ENCODE peak calls at places on chromosomes 6 and 20, in seven cellular contexts. One of them, this sample, is unnamed.

GRCh38 chr6:138682722-138683521 is 90.6 kb upstream of the CCDC28A start:
- DNase-seq in K562: peak
- DNase-seq in SK-N-SH: no peak
- DNase-seq in GM12878: no peak
- DNase-seq in HCT116: no peak
- DNase-seq in H1: no peak
- DNase-seq in HepG2: no peak
- DNase-seq in this sample: no peak

GRCh38 chr6:119957195-119957594 is 607.6 kb upstream of the MAN1A1 start:
- DNase-seq in K562: no peak
- DNase-seq in SK-N-SH: no peak
- DNase-seq in GM12878: no peak
- DNase-seq in HepG2: no peak
- DNase-seq in H1: peak
- DNase-seq in HCT116: no peak
- DNase-seq in this sample: no peak

GRCh38 chr6:92820531-92820930 is 598.8 kb downstream of the EPHA7 start:
- DNase-seq in SK-N-SH: no peak
- DNase-seq in H1: no peak
- DNase-seq in GM12878: no peak
- DNase-seq in HCT116: no peak
- DNase-seq in HepG2: no peak
- DNase-seq in K562: no peak
- DNase-seq in this sample: no peak

GRCh38 chr20:41618807-41619294 is 674 bp upstream of the CHD6 start:
- DNase-seq in K562: no peak
- DNase-seq in H1: no peak
- DNase-seq in HepG2: no peak
- DNase-seq in SK-N-SH: no peak
- DNase-seq in GM12878: no peak
- DNase-seq in HCT116: no peak
- DNase-seq in this sample: peak

GRCh38 chr6:166516256-166516655 is 70.2 kb downstream of the RAMACL start:
- DNase-seq in HCT116: no peak
- DNase-seq in H1: no peak
- DNase-seq in HepG2: no peak
- DNase-seq in SK-N-SH: no peak
- DNase-seq in GM12878: no peak
- DNase-seq in K562: no peak
- DNase-seq in this sample: no peak

GRCh38 chr6:162092816-162093502 is 634.6 kb downstream of the PRKN start:
- DNase-seq in H1: no peak
- DNase-seq in HepG2: no peak
- DNase-seq in SK-N-SH: no peak
- DNase-seq in K562: no peak
- DNase-seq in HCT116: no peak
- DNase-seq in GM12878: no peak
- DNase-seq in this sample: no peak

GRCh38 chr6:75096986-75097385 is 108.9 kb downstream of the COL12A1 start:
- DNase-seq in K562: no peak
- DNase-seq in H1: no peak
- DNase-seq in GM12878: no peak
- DNase-seq in HepG2: no peak
- DNase-seq in SK-N-SH: no peak
- DNase-seq in HCT116: no peak
- DNase-seq in this sample: no peak

GRCh38 chr6:5155901-5156300 is 70.8 kb downstream of the PPP1R3G start:
- DNase-seq in HepG2: no peak
- DNase-seq in GM12878: no peak
- DNase-seq in HCT116: no peak
- DNase-seq in H1: no peak
- DNase-seq in SK-N-SH: no peak
- DNase-seq in K562: no peak
- DNase-seq in this sample: no peak

GRCh38 chr6:129280719-129281118 is 397.8 kb downstream of the LAMA2 start:
- DNase-seq in GM12878: no peak
- DNase-seq in HCT116: no peak
- DNase-seq in SK-N-SH: no peak
- DNase-seq in HepG2: no peak
- DNase-seq in K562: no peak
- DNase-seq in H1: no peak
- DNase-seq in this sample: no peak

GRCh38 chr6:75317503-75318206 is 33.1 kb upstream of the TMEM30A start:
- DNase-seq in HCT116: no peak
- DNase-seq in HepG2: no peak
- DNase-seq in H1: no peak
- DNase-seq in GM12878: no peak
- DNase-seq in SK-N-SH: no peak
- DNase-seq in K562: no peak
- DNase-seq in this sample: no peak

GRCh38 chr6:16405349-16405865 is 167.0 kb downstream of the GMPR start:
- DNase-seq in GM12878: no peak
- DNase-seq in SK-N-SH: no peak
- DNase-seq in HepG2: no peak
- DNase-seq in K562: no peak
- DNase-seq in HCT116: no peak
- DNase-seq in H1: no peak
- DNase-seq in this sample: no peak

GRCh38 chr6:51830666-51831065 is 256.7 kb downstream of the PKHD1 start:
- DNase-seq in HepG2: no peak
- DNase-seq in SK-N-SH: no peak
- DNase-seq in HCT116: no peak
- DNase-seq in K562: no peak
- DNase-seq in GM12878: no peak
- DNase-seq in H1: no peak
- DNase-seq in this sample: no peak

GRCh38 chr6:111985202-111985731 is 68.6 kb upstream of the CCN6 start:
- DNase-seq in H1: peak
- DNase-seq in HepG2: no peak
- DNase-seq in GM12878: no peak
- DNase-seq in HCT116: peak
- DNase-seq in SK-N-SH: no peak
- DNase-seq in K562: no peak
- DNase-seq in this sample: peak

GRCh38 chr20:10040070-10040970 is 5.5 kb downstream of the ANKEF1 start:
- DNase-seq in HCT116: peak
- DNase-seq in K562: no peak
- DNase-seq in SK-N-SH: no peak
- DNase-seq in H1: no peak
- DNase-seq in GM12878: no peak
- DNase-seq in HepG2: peak
- DNase-seq in this sample: no peak

GRCh38 chr20:61949363-61949713 is 116.3 kb downstream of the TAF4 start:
- DNase-seq in SK-N-SH: no peak
- DNase-seq in K562: no peak
- DNase-seq in GM12878: no peak
- DNase-seq in HepG2: no peak
- DNase-seq in H1: no peak
- DNase-seq in HCT116: no peak
- DNase-seq in this sample: no peak

GRCh38 chr20:37971561-37972127 is 61.6 kb downstream of the TTI1 start:
- DNase-seq in GM12878: no peak
- DNase-seq in K562: no peak
- DNase-seq in SK-N-SH: no peak
- DNase-seq in HepG2: no peak
- DNase-seq in HCT116: no peak
- DNase-seq in H1: no peak
- DNase-seq in this sample: no peak

GRCh38 chr20:16350465-16350864 is 222.8 kb downstream of the KIF16B start:
- DNase-seq in HCT116: no peak
- DNase-seq in HepG2: no peak
- DNase-seq in SK-N-SH: no peak
- DNase-seq in GM12878: no peak
- DNase-seq in H1: no peak
- DNase-seq in K562: no peak
- DNase-seq in this sample: no peak

GRCh38 chr6:21189721-21190120 is 403.8 kb upstream of the SOX4 start:
- DNase-seq in SK-N-SH: no peak
- DNase-seq in HCT116: no peak
- DNase-seq in H1: no peak
- DNase-seq in HepG2: no peak
- DNase-seq in K562: no peak
- DNase-seq in GM12878: no peak
- DNase-seq in this sample: no peak

GRCh38 chr20:61253640-61254511 is 1.8 kb downstream of the CDH4 start:
- DNase-seq in H1: no peak
- DNase-seq in K562: no peak
- DNase-seq in HepG2: no peak
- DNase-seq in SK-N-SH: peak
- DNase-seq in GM12878: no peak
- DNase-seq in HCT116: no peak
- DNase-seq in this sample: no peak

GRCh38 chr20:54144847-54145246 is 28.9 kb downstream of the CYP24A1 start:
- DNase-seq in GM12878: no peak
- DNase-seq in H1: no peak
- DNase-seq in K562: no peak
- DNase-seq in HepG2: no peak
- DNase-seq in HCT116: no peak
- DNase-seq in SK-N-SH: no peak
- DNase-seq in this sample: no peak

GRCh38 chr6:99241905-99242534 is 107.5 kb downstream of the FAXC start:
- DNase-seq in HCT116: peak
- DNase-seq in SK-N-SH: peak
- DNase-seq in K562: peak
- DNase-seq in GM12878: no peak
- DNase-seq in HepG2: peak
- DNase-seq in H1: no peak
- DNase-seq in this sample: peak

GRCh38 chr6:15956205-15957106 is 172.4 kb upstream of the MYLIP start:
- DNase-seq in SK-N-SH: no peak
- DNase-seq in H1: no peak
- DNase-seq in GM12878: no peak
- DNase-seq in K562: no peak
- DNase-seq in HCT116: no peak
- DNase-seq in HepG2: peak
- DNase-seq in this sample: no peak

GRCh38 chr6:11605507-11605905 is 68.0 kb downstream of the TMEM170B start:
- DNase-seq in HepG2: no peak
- DNase-seq in H1: no peak
- DNase-seq in K562: no peak
- DNase-seq in SK-N-SH: no peak
- DNase-seq in HCT116: no peak
- DNase-seq in GM12878: no peak
- DNase-seq in this sample: no peak

GRCh38 chr20:61629361-61630239 is 377.5 kb downstream of the CDH4 start:
- DNase-seq in H1: no peak
- DNase-seq in HCT116: no peak
- DNase-seq in SK-N-SH: peak
- DNase-seq in GM12878: no peak
- DNase-seq in HepG2: no peak
- DNase-seq in K562: no peak
- DNase-seq in this sample: no peak

GRCh38 chr6:99802396-99803031 is 191.5 kb downstream of the MCHR2 start:
- DNase-seq in K562: no peak
- DNase-seq in HCT116: no peak
- DNase-seq in GM12878: no peak
- DNase-seq in HepG2: no peak
- DNase-seq in SK-N-SH: no peak
- DNase-seq in H1: peak
- DNase-seq in this sample: no peak

GRCh38 chr6:21003780-21004541 is 469.7 kb downstream of the CDKAL1 start:
- DNase-seq in K562: no peak
- DNase-seq in GM12878: peak
- DNase-seq in HCT116: no peak
- DNase-seq in HepG2: peak
- DNase-seq in H1: no peak
- DNase-seq in SK-N-SH: peak
- DNase-seq in this sample: no peak

GRCh38 chr6:70376628-70377027 is 36.7 kb upstream of the FAM135A start:
- DNase-seq in GM12878: no peak
- DNase-seq in HCT116: no peak
- DNase-seq in K562: no peak
- DNase-seq in HepG2: no peak
- DNase-seq in SK-N-SH: no peak
- DNase-seq in H1: no peak
- DNase-seq in this sample: no peak

GRCh38 chr6:70375882-70376281 is 37.4 kb upstream of the FAM135A start:
- DNase-seq in SK-N-SH: no peak
- DNase-seq in H1: no peak
- DNase-seq in HCT116: peak
- DNase-seq in HepG2: peak
- DNase-seq in GM12878: no peak
- DNase-seq in K562: peak
- DNase-seq in this sample: peak

GRCh38 chr6:70371454-70372105 is 41.7 kb upstream of the FAM135A start:
- DNase-seq in K562: peak
- DNase-seq in GM12878: no peak
- DNase-seq in HCT116: peak
- DNase-seq in H1: no peak
- DNase-seq in HepG2: peak
- DNase-seq in SK-N-SH: peak
- DNase-seq in this sample: peak

GRCh38 chr6:70377372-70377771 is 35.9 kb upstream of the FAM135A start:
- DNase-seq in K562: no peak
- DNase-seq in HCT116: no peak
- DNase-seq in SK-N-SH: no peak
- DNase-seq in HepG2: no peak
- DNase-seq in GM12878: no peak
- DNase-seq in H1: no peak
- DNase-seq in this sample: no peak

GRCh38 chr6:70375166-70375565 is 38.1 kb upstream of the FAM135A start:
- DNase-seq in HepG2: no peak
- DNase-seq in K562: no peak
- DNase-seq in SK-N-SH: no peak
- DNase-seq in GM12878: no peak
- DNase-seq in HCT116: no peak
- DNase-seq in H1: no peak
- DNase-seq in this sample: no peak
- TF ChIP-seq JUND in HepG2: no peak
- TF ChIP-seq JUND in K562: no peak
- TF ChIP-seq JUND in SK-N-SH: peak
- TF ChIP-seq JUND in GM12878: no peak
- TF ChIP-seq JUND in HCT116: peak
- TF ChIP-seq JUND in H1: no peak
- TF ChIP-seq JUND in this sample: no peak

GRCh38 chr20:57880155-57880648 is 170.4 kb upstream of the PMEPA1 start:
- DNase-seq in HCT116: no peak
- DNase-seq in K562: no peak
- DNase-seq in HepG2: no peak
- DNase-seq in H1: no peak
- DNase-seq in SK-N-SH: no peak
- DNase-seq in GM12878: no peak
- DNase-seq in this sample: no peak
- TF ChIP-seq JUND in HCT116: no peak
- TF ChIP-seq JUND in K562: no peak
- TF ChIP-seq JUND in HepG2: no peak
- TF ChIP-seq JUND in H1: no peak
- TF ChIP-seq JUND in SK-N-SH: no peak
- TF ChIP-seq JUND in GM12878: no peak
- TF ChIP-seq JUND in this sample: no peak

GRCh38 chr6:157716553-157716952 is 106.5 kb upstream of the SNX9 start:
- DNase-seq in HepG2: no peak
- DNase-seq in GM12878: no peak
- DNase-seq in H1: no peak
- DNase-seq in SK-N-SH: no peak
- DNase-seq in HCT116: no peak
- DNase-seq in K562: no peak
- DNase-seq in this sample: no peak
- TF ChIP-seq JUND in HepG2: no peak
- TF ChIP-seq JUND in GM12878: no peak
- TF ChIP-seq JUND in H1: no peak
- TF ChIP-seq JUND in SK-N-SH: no peak
- TF ChIP-seq JUND in HCT116: no peak
- TF ChIP-seq JUND in K562: no peak
- TF ChIP-seq JUND in this sample: no peak

GRCh38 chr6:150345786-150346185 is 23.0 kb upstream of the IYD start:
- DNase-seq in H1: no peak
- DNase-seq in HepG2: no peak
- DNase-seq in SK-N-SH: no peak
- DNase-seq in GM12878: no peak
- DNase-seq in K562: no peak
- DNase-seq in HCT116: no peak
- DNase-seq in this sample: no peak
- TF ChIP-seq JUND in H1: no peak
- TF ChIP-seq JUND in HepG2: no peak
- TF ChIP-seq JUND in SK-N-SH: no peak
- TF ChIP-seq JUND in GM12878: no peak
- TF ChIP-seq JUND in K562: no peak
- TF ChIP-seq JUND in HCT116: no peak
- TF ChIP-seq JUND in this sample: no peak